ENCODE peak calls at places on chromosome 7, in six cellular contexts. N is HCT116; U is CD8-positive, alpha-beta T cell; V is aorta; L is body of pancreas; F is HepG2. E is an unnamed sample.

GRCh38 chr7:101678138-101678479 is 49.0 kb upstream of the MYL10 start:
- DNase-seq in V (no peak), N (no peak), L (no peak), U (no peak), F (no peak), E (no peak)

GRCh38 chr7:113086431-113086888 is at the start of gene GPR85:
- DNase-seq in F (no peak), U (no peak), V (peak; percentile 73), N (no peak), L (peak; percentile 45), E (peak; percentile 67)

GRCh38 chr7:1531979-1532455 is 1.5 kb downstream of the MAFK start:
- DNase-seq in U (no peak), V (peak; percentile 48), F (no peak), L (peak; percentile 76), N (no peak), E (no peak)

GRCh38 chr7:101133621-101134398 is 6.9 kb downstream of the SERPINE1 start:
- DNase-seq in U (no peak), V (no peak), L (no peak), N (no peak), F (no peak), E (no peak)

GRCh38 chr7:25454562-25455031 is 226.3 kb upstream of the NPVF start:
- DNase-seq in V (no peak), F (no peak), N (no peak), U (no peak), L (no peak), E (peak; percentile 84)

GRCh38 chr7:82131224-82131623 is 312.4 kb downstream of the CACNA2D1 start:
- DNase-seq in V (no peak), F (no peak), N (no peak), U (no peak), L (no peak), E (no peak)

GRCh38 chr7:114944742-114945625 is 23.1 kb downstream of the MDFIC start:
- DNase-seq in V (peak; percentile 85), U (no peak), F (no peak), L (peak; percentile 27), N (no peak), E (peak; percentile 91)

GRCh38 chr7:22109761-22110160 is 164.1 kb upstream of the CDCA7L start:
- DNase-seq in U (no peak), V (peak; percentile 53), L (peak; percentile 42), N (peak; percentile 6), F (peak; percentile 65), E (peak; percentile 42)

GRCh38 chr7:94412762-94413322 is 18.1 kb downstream of the COL1A2 start:
- DNase-seq in V (no peak), U (no peak), F (no peak), L (no peak), N (no peak), E (peak; percentile 18)

GRCh38 chr7:20159226-20159747 is 57.9 kb downstream of the MACC1 start:
- DNase-seq in L (no peak), V (no peak), N (no peak), F (no peak), U (no peak), E (no peak)

GRCh38 chr7:151249732-151250072 is 1.2 kb upstream of the SMARCD3 start:
- DNase-seq in U (no peak), F (no peak), V (peak; percentile 86), N (peak; percentile 48), L (peak; percentile 82), E (peak; percentile 94)

GRCh38 chr7:50690541-50691011 is 92.1 kb downstream of the GRB10 start:
- DNase-seq in V (no peak), L (no peak), N (no peak), F (no peak), U (no peak), E (no peak)

GRCh38 chr7:100675581-100676350 is 2.2 kb downstream of the GNB2 start:
- DNase-seq in N (no peak), F (no peak), V (peak; percentile 90), U (peak; percentile 77), L (peak; percentile 76), E (peak; percentile 80)

GRCh38 chr7:127922661-127923060 is 108.6 kb downstream of the LRRC4 start:
- DNase-seq in U (no peak), F (no peak), N (no peak), V (no peak), L (no peak), E (no peak)

GRCh38 chr7:98283887-98284222 is 2.4 kb downstream of the BRI3 start:
- DNase-seq in F (no peak), V (no peak), N (no peak), L (no peak), U (no peak), E (no peak)

GRCh38 chr7:29318853-29319718 is 124.5 kb downstream of the CHN2 start:
- DNase-seq in L (no peak), V (no peak), N (no peak), U (no peak), F (no peak), E (no peak)

GRCh38 chr7:30970594-30971094 is 6.9 kb downstream of the GHRHR start:
- DNase-seq in N (no peak), U (no peak), V (no peak), L (no peak), F (no peak), E (no peak)

GRCh38 chr7:255721-256361 is 34.1 kb upstream of the FOXL3 start:
- DNase-seq in V (peak; percentile 43), F (no peak), N (no peak), L (no peak), U (no peak), E (no peak)
- H3K9me3 ChIP-seq in V (no peaks in the 10 kb centered on the region), F (peaks cover 11% of the 10 kb centered on the region), N (peaks cover 19% of the 10 kb centered on the region), L (no peaks in the 10 kb centered on the region), U (no peaks in the 10 kb centered on the region), E (no peaks in the 10 kb centered on the region)

DNA sequence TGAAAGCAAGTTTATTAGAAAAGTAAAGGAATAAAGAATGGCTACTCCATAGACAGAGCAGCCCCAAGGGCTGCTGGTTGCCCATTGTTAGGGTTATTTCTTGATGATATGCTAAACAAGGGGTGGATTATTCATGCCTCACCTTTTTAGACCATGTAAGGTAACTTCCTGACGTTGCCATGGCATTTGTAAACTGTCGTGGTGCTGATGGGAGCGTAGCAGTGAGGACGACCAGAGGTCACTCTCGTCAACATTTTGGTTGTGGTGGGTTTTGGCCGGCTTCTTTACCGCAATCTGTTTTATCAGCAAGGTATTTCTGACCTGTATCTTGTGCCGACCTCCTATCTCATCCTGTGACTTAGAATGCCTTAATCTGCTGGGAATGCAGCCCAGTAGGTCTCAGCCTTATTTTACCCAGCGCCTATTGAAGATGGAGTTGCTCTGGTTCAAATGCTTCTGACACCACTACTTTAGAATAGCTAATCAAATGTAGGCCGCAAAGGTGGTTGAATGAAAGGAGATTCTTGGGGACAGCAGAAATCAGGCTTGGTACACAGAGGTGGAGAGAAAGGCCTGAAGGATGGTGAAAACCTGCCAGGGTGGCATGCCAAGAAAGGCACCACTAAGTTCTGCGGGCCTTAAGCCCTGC is 17.9 kb upstream of the SMO start:
- DNase-seq in L (no peak), U (no peak), V (no peak), F (no peak), N (no peak), E (no peak)
- H3K4me1 ChIP-seq in L (no peaks in the 10 kb centered on the region), U (peaks cover 9% of the 10 kb centered on the region), V (no peaks in the 10 kb centered on the region), F (no peaks in the 10 kb centered on the region), N (no peaks in the 10 kb centered on the region), E (no peaks in the 10 kb centered on the region)

DNA sequence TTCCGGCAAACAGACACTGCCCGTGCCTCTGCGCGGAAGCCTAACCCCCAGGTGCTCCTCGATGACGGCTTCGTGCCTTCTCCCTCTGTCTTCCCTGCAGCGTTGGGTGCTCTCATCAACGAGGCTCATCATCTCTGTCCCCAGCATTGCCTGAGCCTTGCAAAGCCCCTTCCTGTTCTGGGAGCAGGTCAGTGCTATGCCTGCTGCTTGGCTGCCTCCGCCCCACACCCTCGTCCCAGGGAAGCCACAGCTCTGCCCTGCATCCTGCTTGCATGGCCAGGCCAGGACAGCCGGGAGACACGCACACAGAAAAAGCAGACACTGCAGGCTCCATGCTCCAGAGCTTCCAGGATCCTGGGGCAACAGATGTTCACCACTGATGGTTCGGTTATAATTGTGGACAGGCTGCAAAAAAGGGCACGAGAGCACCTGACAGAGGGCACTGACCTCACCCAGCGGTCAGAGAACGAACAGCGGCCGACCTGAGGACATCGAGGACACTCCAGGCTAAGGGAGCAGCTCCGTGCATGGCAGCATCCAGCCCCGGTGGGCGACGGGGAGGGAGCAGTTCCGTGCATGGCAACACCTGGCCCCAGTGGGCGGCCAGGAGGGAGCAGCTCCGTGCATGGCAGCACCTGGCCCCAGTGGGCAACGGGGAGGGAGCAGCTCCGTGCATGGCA is 265.5 kb downstream of the PTPRN2 start:
- DNase-seq in U (no peak), N (no peak), F (no peak), L (no peak), V (no peak), E (no peak)
- H3K9me3 ChIP-seq in U (no peaks in the 10 kb centered on the region), N (no peaks in the 10 kb centered on the region), F (no peaks in the 10 kb centered on the region), L (no peaks in the 10 kb centered on the region), V (no peaks in the 10 kb centered on the region), E (no peaks in the 10 kb centered on the region)

GRCh38 chr7:129917934-129918333 is 34.8 kb downstream of the UBE2H start:
- DNase-seq in F (no peak), U (no peak), N (no peak), L (no peak), V (no peak), E (no peak)

GRCh38 chr7:129918922-129919321 is 33.8 kb downstream of the UBE2H start:
- DNase-seq in N (no peak), V (no peak), F (no peak), U (no peak), L (no peak), E (no peak)

GRCh38 chr7:129923709-129924108 is 29.1 kb downstream of the UBE2H start:
- DNase-seq in F (no peak), U (no peak), N (no peak), L (no peak), V (no peak), E (no peak)

GRCh38 chr7:129914536-129915272 is 38.1 kb downstream of the UBE2H start:
- DNase-seq in V (no peak), L (no peak), F (no peak), N (no peak), U (no peak), E (peak; percentile 25)

DNA sequence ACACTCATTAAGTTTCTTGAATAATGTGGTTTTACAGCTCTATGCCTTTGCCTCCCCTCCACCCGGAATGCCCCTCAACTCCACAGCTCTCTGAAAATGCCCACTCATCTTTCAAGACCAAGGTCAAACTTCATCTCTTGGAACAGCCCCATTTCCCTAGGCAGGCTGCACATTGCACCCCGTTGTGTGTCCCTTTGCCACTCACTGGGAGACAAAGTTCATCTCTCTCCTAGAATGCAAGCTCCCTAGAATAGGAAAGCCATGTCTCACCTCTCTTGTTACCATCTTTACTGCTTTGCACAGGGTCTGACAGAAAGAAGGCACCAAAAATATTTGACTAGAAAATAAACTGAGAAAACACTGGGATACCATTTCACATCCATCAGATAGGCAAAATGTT is 33.3 kb downstream of the UBE2H start:
- DNase-seq in N (no peak), F (peak; percentile 8), L (no peak), V (no peak), U (no peak), E (no peak)
- H3K4me1 ChIP-seq in N (peaks cover 65% of the 10 kb centered on the region), F (peaks cover 27% of the 10 kb centered on the region), L (peaks cover 78% of the 10 kb centered on the region), V (peaks cover 13% of the 10 kb centered on the region), U (peaks cover 37% of the 10 kb centered on the region), E (peaks cover 8% of the 10 kb centered on the region)

DNA sequence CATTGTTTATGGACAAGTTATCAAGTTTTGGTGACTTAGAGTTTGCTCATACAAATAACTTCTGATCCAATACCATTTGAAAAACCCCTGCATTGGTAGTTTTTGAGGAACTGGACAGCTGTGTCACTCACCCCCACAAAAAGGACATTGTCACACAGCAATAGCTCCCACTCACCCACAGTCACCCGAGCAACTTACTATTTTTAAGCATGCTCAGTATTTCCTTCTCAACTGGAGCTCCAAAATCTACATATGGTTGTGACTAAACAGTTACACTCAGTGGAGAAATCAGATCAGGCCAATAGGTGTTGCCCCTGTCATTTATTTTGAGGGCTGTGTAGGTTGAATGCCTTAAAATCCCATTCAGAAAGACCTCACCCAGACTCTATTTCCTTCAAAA is 165.2 kb upstream of the AUTS2 start:
- DNase-seq in F (no peak), L (no peak), N (no peak), V (no peak), U (no peak), E (no peak)
- H3K9me3 ChIP-seq in F (no peaks in the 10 kb centered on the region), L (no peaks in the 10 kb centered on the region), N (no peaks in the 10 kb centered on the region), V (no peaks in the 10 kb centered on the region), U (no peaks in the 10 kb centered on the region), E (no peaks in the 10 kb centered on the region)